ENCODE peak calls at places on chromosomes 13 and 19, in four cellular contexts. S is K562, I is GM12878, C is HL-60. X is an unnamed sample.

GRCh38 chr13:72457151-72457550 is 270.3 kb downstream of the MZT1 start:
- DNase-seq in S (no peak), I (no peak), C (no peak), X (no peak)

GRCh38 chr13:95607363-95607762 is 37.1 kb downstream of the DZIP1 start:
- DNase-seq in S (no peak), I (no peak), C (no peak), X (no peak)

GRCh38 chr13:98240131-98240530 is 63.1 kb upstream of the RNF113B start:
- DNase-seq in S (no peak), I (no peak), C (no peak), X (no peak)

GRCh38 chr19:681638-682037 is 5.4 kb downstream of the FSTL3 start:
- DNase-seq in S (no peak), I (no peak), C (no peak), X (no peak)

GRCh38 chr13:80363890-80364503 is 23.1 kb upstream of the SPRY2 start:
- DNase-seq in S (no peak), I (no peak), C (no peak), X (no peak)

GRCh38 chr13:50842711-50843255 is 709 bp downstream of the DLEU7 start:
- DNase-seq in S (no peak), I (no peak), C (no peak), X (no peak)

GRCh38 chr19:17234911-17235617 is 9.0 kb downstream of the OCEL1 start:
- DNase-seq in S (peak), I (no peak), C (no peak), X (peak)

GRCh38 chr13:110209950-110210603 is 96.9 kb downstream of the COL4A1 start:
- DNase-seq in S (no peak), I (no peak), C (no peak), X (no peak)

GRCh38 chr13:95243207-95243606 is 58.0 kb downstream of the ABCC4 start:
- DNase-seq in S (peak), I (no peak), C (no peak), X (no peak)

GRCh38 chr13:78608705-78609463 is 5.5 kb upstream of the POU4F1 start:
- DNase-seq in S (no peak), I (no peak), C (no peak), X (no peak)

GRCh38 chr19:43673702-43674629 is 4.0 kb upstream of the PLAUR start:
- DNase-seq in S (no peak), I (no peak), C (no peak), X (no peak)

GRCh38 chr13:22455036-22455435 is 725.7 kb upstream of the SGCG start:
- DNase-seq in S (no peak), I (no peak), C (no peak), X (no peak)

GRCh38 chr19:33459691-33460090 is 61.9 kb downstream of the PEPD start:
- DNase-seq in S (no peak), I (no peak), C (no peak), X (no peak)

GRCh38 chr19:46992699-46993535 is 26.7 kb upstream of the NPAS1 start:
- DNase-seq in S (no peak), I (no peak), C (no peak), X (no peak)

GRCh38 chr19:44593294-44593693 is 20.1 kb upstream of the IGSF23 start:
- DNase-seq in S (no peak), I (no peak), C (no peak), X (no peak)

GRCh38 chr13:111202745-111203144 is 87.6 kb downstream of the ARHGEF7 start:
- DNase-seq in S (peak), I (no peak), C (peak), X (peak)

GRCh38 chr13:106063591-106064308 is 471.7 kb downstream of the EFNB2 start:
- DNase-seq in S (no peak), I (no peak), C (no peak), X (no peak)

GRCh38 chr19:32224371-32225244 is 120.8 kb upstream of the ZNF507 start:
- DNase-seq in S (peak), I (no peak), C (peak), X (peak)

GRCh38 chr13:34884366-34884765 is 57.7 kb upstream of the NBEA start:
- DNase-seq in S (no peak), I (no peak), C (no peak), X (no peak)

GRCh38 chr13:85362980-85363379 is 436.2 kb downstream of the SLITRK6 start:
- DNase-seq in S (no peak), I (no peak), C (no peak), X (no peak)

GRCh38 chr19:38715540-38715939 is 28.7 kb downstream of the CAPN12 start:
- DNase-seq in S (no peak), I (no peak), C (no peak), X (no peak)

GRCh38 chr13:38180670-38181069 is 169.0 kb upstream of the UFM1 start:
- DNase-seq in S (no peak), I (no peak), C (no peak), X (peak)

GRCh38 chr19:35507561-35507960 is 5.9 kb downstream of the DMKN start:
- DNase-seq in S (no peak), I (no peak), C (no peak), X (no peak)

GRCh38 chr19:19475845-19476828 is 39.2 kb downstream of the TSSK6 start:
- DNase-seq in S (no peak), I (no peak), C (no peak), X (no peak)

GRCh38 chr19:38388310-38389100 is at the start of gene SPRED3:
- DNase-seq in S (peak), I (no peak), C (no peak), X (no peak)

GRCh38 chr19:54188224-54188871 is 1.0 kb downstream of the MBOAT7 start:
- DNase-seq in S (peak), I (no peak), C (no peak), X (no peak)

GRCh38 chr13:100106005-100106404 is 17.1 kb downstream of the PCCA start:
- DNase-seq in S (no peak), I (no peak), C (no peak), X (no peak)

GRCh38 chr19:2041686-2042484 is 9.2 kb downstream of the MKNK2 start:
- DNase-seq in S (peak), I (peak), C (peak), X (peak)

GRCh38 chr13:30394798-30395191 is 27.5 kb upstream of the UBE2L5 start:
- DNase-seq in S (no peak), I (peak), C (no peak), X (no peak)
- TF ChIP-seq SPI1 in S (no peak), I (no peak), C (no peak), X (no peak)

DNA sequence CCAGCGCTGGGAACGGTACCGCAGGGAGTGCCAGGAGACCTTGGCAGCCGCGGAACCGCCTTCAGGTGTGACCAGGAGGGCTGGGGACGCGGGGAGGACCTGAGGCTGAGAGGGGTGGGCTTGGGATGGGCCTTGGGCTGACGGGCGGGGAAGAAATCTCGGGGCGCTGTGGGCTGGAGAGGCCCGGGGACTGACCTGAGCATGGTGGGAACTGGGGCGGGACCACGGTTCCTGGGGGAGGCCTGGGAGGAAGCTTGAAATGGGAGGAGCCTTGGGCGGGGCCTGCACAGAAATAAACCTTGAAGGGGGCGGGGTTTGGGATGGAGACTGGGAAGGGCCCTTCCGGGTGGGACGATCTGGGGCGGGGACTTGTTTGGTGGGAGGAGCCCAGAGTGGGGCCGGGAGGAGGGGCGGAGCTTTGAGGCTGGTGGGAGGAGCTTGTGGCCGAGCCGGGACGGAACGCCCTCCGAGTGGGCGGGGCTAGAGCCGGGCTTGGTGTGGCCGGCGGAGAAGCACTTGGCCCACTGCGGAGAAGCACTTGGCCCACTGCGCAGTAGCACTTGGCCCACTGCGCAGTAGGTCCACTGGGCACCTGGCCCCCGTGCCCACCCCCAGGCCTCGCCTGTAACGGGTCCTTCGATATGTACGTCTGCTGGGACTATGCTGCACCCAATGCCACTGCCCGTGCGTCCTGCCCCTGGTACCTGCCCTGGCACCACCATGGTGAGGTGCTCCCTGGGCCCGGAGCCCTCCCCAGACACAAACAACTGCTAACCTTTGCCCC is 2.8 kb downstream of the GIPR start:
- DNase-seq in S (peak), I (peak), C (no peak), X (peak)
- TF ChIP-seq SPI1 in S (peak), I (no peak), C (no peak), X (no peak)

DNA sequence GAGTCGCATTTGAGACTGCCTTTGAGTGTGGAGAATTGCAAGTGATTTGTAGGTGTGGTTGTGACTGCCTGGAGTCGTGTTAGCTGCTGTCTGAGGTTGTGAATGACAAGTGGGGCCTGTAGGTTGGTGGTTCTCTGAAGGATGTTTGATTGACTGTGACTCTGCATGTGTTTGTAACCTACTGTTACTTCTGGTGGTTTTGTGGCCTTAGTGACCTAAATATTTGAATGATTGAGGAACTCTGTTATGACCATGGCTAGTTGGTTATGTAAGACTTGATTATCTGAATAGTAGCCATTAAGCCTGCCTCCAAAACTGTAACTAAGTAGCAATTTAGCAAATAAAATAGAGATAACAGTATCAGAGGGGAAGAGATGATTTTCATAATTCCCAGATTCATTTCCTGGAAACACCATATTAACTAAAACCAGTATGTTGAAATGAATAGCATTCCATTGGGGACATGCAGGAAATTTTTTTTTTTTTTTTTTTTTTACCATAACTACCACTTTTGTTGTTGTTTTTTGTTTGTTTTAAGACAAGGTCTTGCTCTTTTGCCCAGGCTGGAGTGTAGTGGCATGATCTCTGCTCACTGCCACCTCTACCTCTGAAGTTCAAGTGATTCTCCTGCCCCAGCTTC is 846 bp downstream of the ZNF382 start:
- DNase-seq in S (no peak), I (peak), C (peak), X (peak)
- TF ChIP-seq SPI1 in S (no peak), I (no peak), C (no peak), X (peak)

GRCh38 chr13:32153056-32153455 is 121.5 kb downstream of the FRY start:
- DNase-seq in S (no peak), I (no peak), C (no peak), X (no peak)
- TF ChIP-seq SPI1 in S (no peak), I (no peak), C (no peak), X (no peak)

X was measured in GM12891.